ENCODE peak calls at places on chromosomes 13 and 19, in five cellular contexts. T is cardiac muscle cell, R is Caco-2, Y is gastrocnemius medialis, I is Peyer's patch. S is an unnamed sample.
A peak's percentile ranks its signal among the peaks of the same experiment; 100 is the strongest.

GRCh38 chr19:31908486-31909255 is 436.7 kb upstream of the ZNF507 start:
- DNase-seq in R (no peak), T (no peak), Y (no peak), I (no peak), S (no peak)

GRCh38 chr19:7928741-7929701 is 3.1 kb upstream of the CTXN1 start:
- DNase-seq in R (peak; percentile 81), T (peak; percentile 92), I (peak; percentile 68), Y (no peak), S (no peak)

GRCh38 chr13:66359393-66359792 is 870.7 kb downstream of the PCDH9 start:
- DNase-seq in T (no peak), R (no peak), Y (no peak), I (no peak), S (no peak)

GRCh38 chr19:1459479-1459878 is 9.6 kb downstream of the APC2 start:
- DNase-seq in R (no peak), I (no peak), T (no peak), Y (no peak), S (no peak)

GRCh38 chr13:33251131-33251629 is 34.4 kb downstream of the STARD13 start:
- DNase-seq in T (peak; percentile 86), I (no peak), R (no peak), Y (no peak), S (no peak)

GRCh38 chr13:73142091-73142490 is 83.3 kb downstream of the KLF5 start:
- DNase-seq in I (no peak), Y (no peak), T (peak; percentile 31), R (no peak), S (no peak)

GRCh38 chr13:108657520-108657919 is 28.1 kb downstream of the MYO16 start:
- DNase-seq in R (no peak), T (no peak), Y (no peak), I (no peak), S (no peak)

GRCh38 chr13:109998808-109999528 is 212.6 kb upstream of the IRS2 start:
- DNase-seq in T (peak; percentile 82), Y (no peak), R (peak; percentile 78), I (no peak), S (no peak)

GRCh38 chr19:15187026-15188007 is 13.5 kb downstream of the NOTCH3 start:
- DNase-seq in T (no peak), R (peak; percentile 32), I (no peak), Y (no peak), S (no peak)

GRCh38 chr19:18112989-18113478 is 15.5 kb downstream of the MAST3 start:
- DNase-seq in I (peak; percentile 94), T (peak; percentile 88), Y (peak; percentile 62), R (peak; percentile 92), S (peak; percentile 83)

GRCh38 chr19:57778358-57778757 is 8.9 kb downstream of the ZNF586 start:
- DNase-seq in T (no peak), I (no peak), R (no peak), Y (no peak), S (no peak)

GRCh38 chr19:1241417-1242095 is at the start of gene ATP5F1D:
- DNase-seq in R (peak; percentile 92), T (peak; percentile 97), Y (peak; percentile 93), I (peak; percentile 97), S (peak; percentile 92)

GRCh38 chr13:29496241-29496712 is 99.2 kb downstream of the SLC7A1 start:
- DNase-seq in T (peak; percentile 32), I (peak; percentile 59), R (no peak), Y (no peak), S (no peak)

GRCh38 chr13:110496281-110496680 is 65.2 kb downstream of the RAB20 start:
- DNase-seq in T (no peak), R (no peak), Y (no peak), I (no peak), S (no peak)

GRCh38 chr13:75788494-75788991 is 152.4 kb downstream of the LMO7 start:
- DNase-seq in Y (peak; percentile 75), I (peak; percentile 75), R (no peak), T (peak; percentile 74), S (no peak)

GRCh38 chr19:55437410-55437809 is 5.7 kb downstream of the SHISA7 start:
- DNase-seq in I (no peak), Y (no peak), R (peak; percentile 83), T (peak; percentile 83), S (no peak)

GRCh38 chr19:10660346-10660745 is 6.2 kb downstream of the ILF3 start:
- DNase-seq in T (no peak), R (no peak), I (no peak), Y (no peak), S (no peak)
- H3K4me1 ChIP-seq in T (peaks cover 19% of the 10 kb centered on the region), R (peaks cover 9% of the 10 kb centered on the region), I (peaks cover 65% of the 10 kb centered on the region), Y (peaks cover 48% of the 10 kb centered on the region), S (no peaks in the 10 kb centered on the region)

GRCh38 chr13:112067871-112068305 is 939 bp downstream of the SOX1 start:
- DNase-seq in I (no peak), T (peak; percentile 14), Y (no peak), R (no peak), S (no peak)

GRCh38 chr13:112067121-112067741 is at the start of gene SOX1:
- DNase-seq in R (peak; percentile 59), Y (no peak), T (peak; percentile 17), I (no peak), S (no peak)

GRCh38 chr13:112065521-112065866 is 1.5 kb upstream of the SOX1 start:
- DNase-seq in R (no peak), Y (no peak), T (no peak), I (no peak), S (no peak)

GRCh38 chr13:112065867-112066623 is 904 bp upstream of the SOX1 start:
- DNase-seq in R (no peak), Y (no peak), T (no peak), I (no peak), S (no peak)

DNA sequence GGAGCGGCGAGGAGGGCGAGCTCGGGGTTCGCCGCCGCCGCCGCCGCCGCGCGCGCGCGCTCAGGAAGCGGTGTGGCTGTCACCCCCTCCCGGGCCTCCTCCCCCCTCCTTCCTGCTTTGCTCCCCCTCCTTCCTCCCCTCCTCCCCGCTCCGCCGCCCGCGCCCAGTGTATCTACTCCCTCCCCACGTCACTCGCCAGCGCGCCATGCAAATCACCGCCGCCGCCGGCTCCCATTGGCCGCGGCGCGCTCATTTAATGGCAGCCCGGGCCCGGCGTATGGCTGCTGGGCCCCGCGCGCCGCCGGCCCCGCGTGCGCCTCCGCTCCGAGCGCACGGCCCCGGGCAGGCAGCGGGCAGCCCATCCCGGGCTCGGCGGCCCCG is 335 bp upstream of the SOX1 start:
- DNase-seq in R (peak; percentile 91), I (no peak), Y (no peak), T (peak; percentile 58), S (no peak)
- H3K4me3 ChIP-seq in R (peak overlapping the region; percentile 47), I (no peak overlapping the region), Y (no peak overlapping the region), T (peak overlapping the region; percentile 33), S (peak overlapping the region; percentile 45)

DNA sequence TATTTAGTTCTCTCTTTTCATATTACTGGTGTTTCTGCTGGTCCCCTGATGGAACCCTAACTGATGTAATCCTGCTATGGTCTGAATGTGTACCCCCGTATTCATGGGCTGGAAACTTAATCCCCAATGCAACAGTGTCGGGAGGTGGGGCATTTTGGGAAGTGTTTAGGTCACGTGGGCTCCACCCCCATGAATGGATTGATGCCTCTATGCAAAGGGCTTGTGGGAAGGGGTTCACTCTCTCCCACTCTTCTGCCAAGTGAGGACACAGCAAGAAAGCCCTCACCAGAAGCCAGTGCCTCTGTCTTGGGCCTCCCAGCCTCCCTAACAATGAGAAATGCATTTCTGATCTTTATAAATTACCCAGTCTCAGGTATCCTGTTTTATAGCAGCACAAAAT is 21.2 kb upstream of the UBAC2 start:
- DNase-seq in I (no peak), Y (no peak), R (no peak), T (no peak), S (no peak)
- H3K36me3 ChIP-seq in I (no peaks in the 10 kb centered on the region), Y (no peaks in the 10 kb centered on the region), R (no peaks in the 10 kb centered on the region), T (no peaks in the 10 kb centered on the region), S (no peaks in the 10 kb centered on the region)

GRCh38 chr13:97242755-97243497 is 20.8 kb downstream of the MBNL2 start:
- DNase-seq in Y (no peak), T (no peak), R (no peak), I (no peak), S (no peak)

GRCh38 chr13:97246596-97246995 is 24.5 kb downstream of the MBNL2 start:
- DNase-seq in I (no peak), T (no peak), R (no peak), Y (no peak), S (no peak)

GRCh38 chr13:97241761-97242160 is 19.6 kb downstream of the MBNL2 start:
- DNase-seq in Y (no peak), R (no peak), T (no peak), I (no peak), S (no peak)

GRCh38 chr13:97245011-97245410 is 22.9 kb downstream of the MBNL2 start:
- DNase-seq in T (no peak), Y (no peak), I (no peak), R (peak; percentile 58), S (no peak)

GRCh38 chr13:97243915-97244820 is 22.0 kb downstream of the MBNL2 start:
- DNase-seq in T (no peak), Y (no peak), R (peak; percentile 60), I (no peak), S (no peak)
- H3K4me1 ChIP-seq in T (peaks cover 21% of the 10 kb centered on the region), Y (peaks cover 88% of the 10 kb centered on the region), R (peaks cover 44% of the 10 kb centered on the region), I (peaks cover 40% of the 10 kb centered on the region), S (peaks cover 100% of the 10 kb centered on the region)

S was measured in right atrium auricular region.